ENCODE peak calls at places on chromosomes 3 and 15, in nine cellular contexts. One of them, this sample, is unnamed. For H3K4me1, the result is how much of the 10 kb centered on the place peaks cover.

GRCh38 chr3:61783993-61784718 is 222.8 kb downstream of the PTPRG start:
- DNase-seq in astrocyte: peak
- DNase-seq in stomach: no peak
- DNase-seq in tibial nerve: no peak
- DNase-seq in tibial artery: no peak
- DNase-seq in A549: no peak
- DNase-seq in heart right ventricle: no peak
- DNase-seq in upper lobe of right lung: no peak
- DNase-seq in CD8-positive, alpha-beta memory T cell: no peak
- DNase-seq in this sample: no peak

GRCh38 chr3:94234177-94234788 is 171.4 kb downstream of the NSUN3 start:
- DNase-seq in astrocyte: peak
- DNase-seq in stomach: no peak
- DNase-seq in tibial nerve: no peak
- DNase-seq in tibial artery: no peak
- DNase-seq in A549: peak
- DNase-seq in heart right ventricle: no peak
- DNase-seq in upper lobe of right lung: no peak
- DNase-seq in CD8-positive, alpha-beta memory T cell: no peak
- DNase-seq in this sample: no peak

GRCh38 chr15:68816158-68816557 is 4.5 kb downstream of the ANP32A start:
- DNase-seq in astrocyte: no peak
- DNase-seq in stomach: no peak
- DNase-seq in tibial nerve: no peak
- DNase-seq in tibial artery: no peak
- DNase-seq in A549: no peak
- DNase-seq in heart right ventricle: no peak
- DNase-seq in upper lobe of right lung: no peak
- DNase-seq in CD8-positive, alpha-beta memory T cell: no peak
- DNase-seq in this sample: no peak

GRCh38 chr3:128413413-128414205 is 53.1 kb downstream of the DNAJB8 start:
- DNase-seq in astrocyte: no peak
- DNase-seq in stomach: no peak
- DNase-seq in tibial nerve: no peak
- DNase-seq in tibial artery: no peak
- DNase-seq in A549: no peak
- DNase-seq in heart right ventricle: no peak
- DNase-seq in upper lobe of right lung: no peak
- DNase-seq in CD8-positive, alpha-beta memory T cell: no peak
- DNase-seq in this sample: no peak

GRCh38 chr3:196662033-196662432 is 22.5 kb downstream of the NRROS start:
- DNase-seq in astrocyte: no peak
- DNase-seq in stomach: no peak
- DNase-seq in tibial nerve: no peak
- DNase-seq in tibial artery: no peak
- DNase-seq in A549: no peak
- DNase-seq in heart right ventricle: no peak
- DNase-seq in upper lobe of right lung: no peak
- DNase-seq in CD8-positive, alpha-beta memory T cell: no peak
- DNase-seq in this sample: no peak

GRCh38 chr3:70111381-70111780 is 111.8 kb downstream of the SAMMSON start:
- DNase-seq in astrocyte: no peak
- DNase-seq in stomach: no peak
- DNase-seq in tibial nerve: no peak
- DNase-seq in tibial artery: no peak
- DNase-seq in A549: no peak
- DNase-seq in heart right ventricle: no peak
- DNase-seq in upper lobe of right lung: no peak
- DNase-seq in CD8-positive, alpha-beta memory T cell: no peak
- DNase-seq in this sample: no peak

GRCh38 chr15:60651155-60651554 is 172.2 kb upstream of the ICE2 start:
- DNase-seq in astrocyte: no peak
- DNase-seq in stomach: no peak
- DNase-seq in tibial nerve: no peak
- DNase-seq in tibial artery: no peak
- DNase-seq in A549: no peak
- DNase-seq in heart right ventricle: no peak
- DNase-seq in upper lobe of right lung: no peak
- DNase-seq in CD8-positive, alpha-beta memory T cell: no peak
- DNase-seq in this sample: no peak

GRCh38 chr3:32586361-32586760 is 15.7 kb upstream of the DYNC1LI1 start:
- DNase-seq in astrocyte: no peak
- DNase-seq in stomach: no peak
- DNase-seq in tibial nerve: no peak
- DNase-seq in tibial artery: no peak
- DNase-seq in A549: no peak
- DNase-seq in heart right ventricle: no peak
- DNase-seq in upper lobe of right lung: no peak
- DNase-seq in CD8-positive, alpha-beta memory T cell: no peak
- DNase-seq in this sample: no peak

GRCh38 chr15:45169608-45170480 is 17.9 kb downstream of the SHF start:
- DNase-seq in astrocyte: no peak
- DNase-seq in stomach: no peak
- DNase-seq in tibial nerve: no peak
- DNase-seq in tibial artery: no peak
- DNase-seq in A549: no peak
- DNase-seq in heart right ventricle: no peak
- DNase-seq in upper lobe of right lung: no peak
- DNase-seq in CD8-positive, alpha-beta memory T cell: no peak
- DNase-seq in this sample: no peak

GRCh38 chr3:174442317-174442682 is 416.8 kb upstream of the NAALADL2 start:
- DNase-seq in astrocyte: no peak
- DNase-seq in stomach: no peak
- DNase-seq in tibial nerve: no peak
- DNase-seq in tibial artery: no peak
- DNase-seq in A549: no peak
- DNase-seq in heart right ventricle: no peak
- DNase-seq in upper lobe of right lung: no peak
- DNase-seq in CD8-positive, alpha-beta memory T cell: no peak
- DNase-seq in this sample: no peak

GRCh38 chr3:55487376-55488241 is 503 bp upstream of the WNT5A start:
- DNase-seq in astrocyte: peak
- DNase-seq in stomach: no peak
- DNase-seq in tibial nerve: no peak
- DNase-seq in tibial artery: no peak
- DNase-seq in A549: peak
- DNase-seq in heart right ventricle: peak
- DNase-seq in upper lobe of right lung: peak
- DNase-seq in CD8-positive, alpha-beta memory T cell: no peak
- DNase-seq in this sample: no peak

GRCh38 chr15:85045615-85046014 is 64.0 kb downstream of the PDE8A start:
- DNase-seq in astrocyte: no peak
- DNase-seq in stomach: no peak
- DNase-seq in tibial nerve: no peak
- DNase-seq in tibial artery: no peak
- DNase-seq in A549: no peak
- DNase-seq in heart right ventricle: no peak
- DNase-seq in upper lobe of right lung: no peak
- DNase-seq in CD8-positive, alpha-beta memory T cell: no peak
- DNase-seq in this sample: no peak

GRCh38 chr15:66912441-66912840 is 153.0 kb upstream of the SMAD3 start:
- DNase-seq in astrocyte: no peak
- DNase-seq in stomach: no peak
- DNase-seq in tibial nerve: no peak
- DNase-seq in tibial artery: no peak
- DNase-seq in A549: no peak
- DNase-seq in heart right ventricle: no peak
- DNase-seq in upper lobe of right lung: no peak
- DNase-seq in CD8-positive, alpha-beta memory T cell: no peak
- DNase-seq in this sample: no peak

GRCh38 chr3:160564949-160565441 is 376 bp downstream of the KPNA4 start:
- DNase-seq in astrocyte: peak
- DNase-seq in stomach: peak
- DNase-seq in tibial nerve: no peak
- DNase-seq in tibial artery: no peak
- DNase-seq in A549: peak
- DNase-seq in heart right ventricle: peak
- DNase-seq in upper lobe of right lung: peak
- DNase-seq in CD8-positive, alpha-beta memory T cell: peak
- DNase-seq in this sample: no peak

DNA sequence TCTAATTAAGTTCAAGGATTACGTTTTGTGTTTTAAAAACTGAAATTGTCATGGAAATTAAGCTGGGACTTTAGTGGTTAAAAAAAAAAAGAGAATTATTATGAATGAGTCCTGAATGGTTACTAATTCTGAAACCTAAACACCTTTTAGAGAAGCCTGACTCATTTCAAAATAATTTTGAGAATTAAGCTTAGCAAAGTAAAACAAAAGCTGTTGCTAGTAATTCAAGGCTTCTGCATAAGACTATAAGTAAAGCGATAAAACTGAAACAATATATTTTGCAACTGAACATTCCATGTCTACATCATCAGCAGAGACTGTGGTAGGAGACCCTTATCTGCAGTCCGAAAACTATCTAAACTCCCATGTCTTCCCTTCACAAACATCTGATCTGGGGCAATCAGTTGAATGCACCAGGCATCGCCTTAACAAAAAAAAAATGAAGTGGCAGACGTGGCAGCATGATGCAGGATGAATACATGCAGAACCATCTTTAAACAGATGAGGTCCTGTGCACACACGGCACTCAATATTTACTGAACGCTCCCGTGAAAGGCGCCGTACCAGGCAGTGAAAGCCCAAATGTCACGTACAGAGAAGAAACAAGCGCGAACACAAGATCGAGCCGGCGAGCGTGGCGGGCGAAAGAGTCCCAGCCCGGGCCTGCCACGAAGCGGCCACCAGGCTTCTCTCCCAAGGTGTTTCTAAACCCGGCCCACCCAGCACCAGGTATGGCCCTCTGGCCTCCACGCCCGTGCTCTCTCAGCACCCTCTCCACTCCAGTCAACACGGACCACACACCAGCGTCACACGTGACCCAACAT is 63.1 kb downstream of the CHSY1 start:
- DNase-seq in astrocyte: peak
- DNase-seq in stomach: peak
- DNase-seq in tibial nerve: no peak
- DNase-seq in tibial artery: no peak
- DNase-seq in A549: no peak
- DNase-seq in heart right ventricle: no peak
- DNase-seq in upper lobe of right lung: no peak
- DNase-seq in CD8-positive, alpha-beta memory T cell: no peak
- DNase-seq in this sample: peak
- H3K4me1 ChIP-seq in astrocyte: under half
- H3K4me1 ChIP-seq in stomach: under half
- H3K4me1 ChIP-seq in tibial nerve: under half
- H3K4me1 ChIP-seq in tibial artery: under half
- H3K4me1 ChIP-seq in A549: under half
- H3K4me1 ChIP-seq in heart right ventricle: half or more
- H3K4me1 ChIP-seq in upper lobe of right lung: half or more
- H3K4me1 ChIP-seq in CD8-positive, alpha-beta memory T cell: under half
- H3K4me1 ChIP-seq in this sample: under half

GRCh38 chr3:63351159-63352007 is 73.3 kb downstream of the SYNPR start:
- DNase-seq in astrocyte: peak
- DNase-seq in stomach: no peak
- DNase-seq in tibial nerve: no peak
- DNase-seq in tibial artery: no peak
- DNase-seq in A549: peak
- DNase-seq in heart right ventricle: no peak
- DNase-seq in upper lobe of right lung: no peak
- DNase-seq in CD8-positive, alpha-beta memory T cell: no peak
- DNase-seq in this sample: no peak

GRCh38 chr3:63352008-63352279 is 73.8 kb downstream of the SYNPR start:
- DNase-seq in astrocyte: no peak
- DNase-seq in stomach: no peak
- DNase-seq in tibial nerve: no peak
- DNase-seq in tibial artery: no peak
- DNase-seq in A549: no peak
- DNase-seq in heart right ventricle: no peak
- DNase-seq in upper lobe of right lung: no peak
- DNase-seq in CD8-positive, alpha-beta memory T cell: no peak
- DNase-seq in this sample: no peak

GRCh38 chr3:63355809-63356208 is 77.7 kb downstream of the SYNPR start:
- DNase-seq in astrocyte: peak
- DNase-seq in stomach: no peak
- DNase-seq in tibial nerve: no peak
- DNase-seq in tibial artery: no peak
- DNase-seq in A549: no peak
- DNase-seq in heart right ventricle: no peak
- DNase-seq in upper lobe of right lung: no peak
- DNase-seq in CD8-positive, alpha-beta memory T cell: no peak
- DNase-seq in this sample: no peak

GRCh38 chr3:63353383-63353782 is 75.3 kb downstream of the SYNPR start:
- DNase-seq in astrocyte: peak
- DNase-seq in stomach: no peak
- DNase-seq in tibial nerve: no peak
- DNase-seq in tibial artery: no peak
- DNase-seq in A549: no peak
- DNase-seq in heart right ventricle: no peak
- DNase-seq in upper lobe of right lung: no peak
- DNase-seq in CD8-positive, alpha-beta memory T cell: no peak
- DNase-seq in this sample: no peak

GRCh38 chr3:63354160-63354559 is 76.1 kb downstream of the SYNPR start:
- DNase-seq in astrocyte: peak
- DNase-seq in stomach: no peak
- DNase-seq in tibial nerve: no peak
- DNase-seq in tibial artery: no peak
- DNase-seq in A549: no peak
- DNase-seq in heart right ventricle: no peak
- DNase-seq in upper lobe of right lung: no peak
- DNase-seq in CD8-positive, alpha-beta memory T cell: no peak
- DNase-seq in this sample: no peak
- H3K4me1 ChIP-seq in astrocyte: under half
- H3K4me1 ChIP-seq in stomach: under half
- H3K4me1 ChIP-seq in tibial nerve: under half
- H3K4me1 ChIP-seq in tibial artery: under half
- H3K4me1 ChIP-seq in A549: under half
- H3K4me1 ChIP-seq in heart right ventricle: under half
- H3K4me1 ChIP-seq in upper lobe of right lung: under half
- H3K4me1 ChIP-seq in CD8-positive, alpha-beta memory T cell: under half
- H3K4me1 ChIP-seq in this sample: under half

GRCh38 chr3:107986505-107986904 is 104.3 kb downstream of the CD47 start:
- DNase-seq in astrocyte: no peak
- DNase-seq in stomach: no peak
- DNase-seq in tibial nerve: no peak
- DNase-seq in tibial artery: no peak
- DNase-seq in A549: no peak
- DNase-seq in heart right ventricle: no peak
- DNase-seq in upper lobe of right lung: no peak
- DNase-seq in CD8-positive, alpha-beta memory T cell: no peak
- DNase-seq in this sample: no peak
- H3K4me1 ChIP-seq in astrocyte: under half
- H3K4me1 ChIP-seq in stomach: under half
- H3K4me1 ChIP-seq in tibial nerve: under half
- H3K4me1 ChIP-seq in tibial artery: under half
- H3K4me1 ChIP-seq in A549: under half
- H3K4me1 ChIP-seq in heart right ventricle: under half
- H3K4me1 ChIP-seq in upper lobe of right lung: under half
- H3K4me1 ChIP-seq in CD8-positive, alpha-beta memory T cell: under half
- H3K4me1 ChIP-seq in this sample: under half

DNA sequence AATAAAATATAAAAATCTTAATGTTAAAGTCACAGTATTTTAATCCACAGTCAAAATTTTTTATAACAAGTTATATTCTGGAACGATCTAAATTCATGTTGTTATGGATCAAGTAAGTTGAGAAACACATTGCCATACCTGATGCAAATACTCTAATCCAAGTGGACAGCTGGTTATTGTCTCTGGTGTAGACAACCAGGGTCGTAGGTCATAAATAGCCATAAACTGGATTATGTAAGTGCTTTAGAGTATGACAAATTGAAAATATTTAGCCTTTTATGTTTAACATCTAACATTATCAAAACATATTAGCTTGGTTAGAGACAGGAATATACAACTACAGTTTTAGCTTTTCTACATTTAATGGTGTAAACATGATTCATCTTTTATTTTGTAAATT is 53.0 kb downstream of the PLSCR2 start:
- DNase-seq in astrocyte: no peak
- DNase-seq in stomach: no peak
- DNase-seq in tibial nerve: no peak
- DNase-seq in tibial artery: no peak
- DNase-seq in A549: no peak
- DNase-seq in heart right ventricle: no peak
- DNase-seq in upper lobe of right lung: no peak
- DNase-seq in CD8-positive, alpha-beta memory T cell: no peak
- DNase-seq in this sample: no peak
- H3K4me1 ChIP-seq in astrocyte: under half
- H3K4me1 ChIP-seq in stomach: under half
- H3K4me1 ChIP-seq in tibial nerve: under half
- H3K4me1 ChIP-seq in tibial artery: under half
- H3K4me1 ChIP-seq in A549: under half
- H3K4me1 ChIP-seq in heart right ventricle: under half
- H3K4me1 ChIP-seq in upper lobe of right lung: under half
- H3K4me1 ChIP-seq in CD8-positive, alpha-beta memory T cell: under half
- H3K4me1 ChIP-seq in this sample: under half

This sample was measured in ascending aorta.